ENCODE peak calls at places on chromosome 1, in five cellular contexts. One of them, this sample, is unnamed.

GRCh38 chr1:2204384-2205190 is 10.0 kb upstream of the FAAP20 start:
- DNase-seq in kidney epithelial cell: no peak
- DNase-seq in colonic mucosa: peak; percentile 85
- DNase-seq in Peyer's patch: peak; percentile 89
- DNase-seq in mucosa of descending colon: peak; percentile 90
- DNase-seq in this sample: peak; percentile 88

GRCh38 chr1:204314209-204314892 is 45.4 kb downstream of the PLEKHA6 start:
- DNase-seq in kidney epithelial cell: no peak
- DNase-seq in colonic mucosa: no peak
- DNase-seq in Peyer's patch: no peak
- DNase-seq in mucosa of descending colon: no peak
- DNase-seq in this sample: no peak

GRCh38 chr1:64033667-64034215 is 169.7 kb upstream of the UBE2U start:
- DNase-seq in kidney epithelial cell: no peak
- DNase-seq in colonic mucosa: no peak
- DNase-seq in Peyer's patch: no peak
- DNase-seq in mucosa of descending colon: no peak
- DNase-seq in this sample: no peak

GRCh38 chr1:88056880-88057279 is 627.2 kb upstream of the PKN2 start:
- DNase-seq in kidney epithelial cell: no peak
- DNase-seq in colonic mucosa: no peak
- DNase-seq in Peyer's patch: no peak
- DNase-seq in mucosa of descending colon: no peak
- DNase-seq in this sample: no peak

GRCh38 chr1:2980073-2980791 is 41.0 kb upstream of the ACTRT2 start:
- DNase-seq in kidney epithelial cell: no peak
- DNase-seq in colonic mucosa: no peak
- DNase-seq in Peyer's patch: peak; percentile 23
- DNase-seq in mucosa of descending colon: peak; percentile 35
- DNase-seq in this sample: no peak

GRCh38 chr1:157134442-157134841 is 3.8 kb downstream of the ETV3 start:
- DNase-seq in kidney epithelial cell: no peak
- DNase-seq in colonic mucosa: no peak
- DNase-seq in Peyer's patch: no peak
- DNase-seq in mucosa of descending colon: no peak
- DNase-seq in this sample: no peak

GRCh38 chr1:23524716-23525401 is 6.2 kb downstream of the E2F2 start:
- DNase-seq in kidney epithelial cell: no peak
- DNase-seq in colonic mucosa: peak; percentile 92
- DNase-seq in Peyer's patch: peak; percentile 85
- DNase-seq in mucosa of descending colon: peak; percentile 93
- DNase-seq in this sample: no peak

GRCh38 chr1:187563191-187563590 is 734.4 kb downstream of the PLA2G4A start:
- DNase-seq in kidney epithelial cell: no peak
- DNase-seq in colonic mucosa: no peak
- DNase-seq in Peyer's patch: no peak
- DNase-seq in mucosa of descending colon: no peak
- DNase-seq in this sample: no peak

GRCh38 chr1:93275634-93276295 is 69.9 kb upstream of the DR1 start:
- DNase-seq in kidney epithelial cell: peak; percentile 43
- DNase-seq in colonic mucosa: no peak
- DNase-seq in Peyer's patch: no peak
- DNase-seq in mucosa of descending colon: no peak
- DNase-seq in this sample: peak; percentile 53

GRCh38 chr1:32372149-32372756 is 9.9 kb downstream of the TSSK3 start:
- DNase-seq in kidney epithelial cell: no peak
- DNase-seq in colonic mucosa: no peak
- DNase-seq in Peyer's patch: no peak
- DNase-seq in mucosa of descending colon: no peak
- DNase-seq in this sample: no peak

GRCh38 chr1:40451238-40451585 is 936 bp downstream of the ZFP69B start:
- DNase-seq in kidney epithelial cell: no peak
- DNase-seq in colonic mucosa: no peak
- DNase-seq in Peyer's patch: no peak
- DNase-seq in mucosa of descending colon: no peak
- DNase-seq in this sample: no peak

DNA sequence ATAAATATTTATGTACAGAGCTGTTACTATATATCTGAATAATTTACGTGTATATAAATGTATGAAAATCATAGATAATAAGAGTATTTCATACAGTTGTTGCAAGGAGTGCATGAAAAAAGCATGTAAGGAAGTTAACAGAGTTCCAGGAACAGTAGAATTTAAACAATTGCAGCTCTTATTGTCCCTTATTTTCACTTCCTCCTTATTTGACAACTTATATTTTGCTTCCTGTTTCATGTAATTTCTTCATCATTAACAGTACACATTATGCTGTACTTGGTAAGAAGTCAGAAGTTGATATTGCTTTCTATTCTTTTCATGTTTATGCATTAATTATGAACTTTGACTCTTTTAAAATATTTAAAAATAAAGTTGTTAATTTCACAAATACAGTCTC is 681.5 kb downstream of the LRRIQ3 start:
- DNase-seq in kidney epithelial cell: no peak
- DNase-seq in colonic mucosa: no peak
- DNase-seq in Peyer's patch: no peak
- DNase-seq in mucosa of descending colon: no peak
- DNase-seq in this sample: no peak
- H3K4me3 ChIP-seq in kidney epithelial cell: no peak overlapping the region
- H3K4me3 ChIP-seq in colonic mucosa: no peak overlapping the region
- H3K4me3 ChIP-seq in Peyer's patch: no peak overlapping the region
- H3K4me3 ChIP-seq in mucosa of descending colon: no peak overlapping the region
- H3K4me3 ChIP-seq in this sample: no peak overlapping the region

DNA sequence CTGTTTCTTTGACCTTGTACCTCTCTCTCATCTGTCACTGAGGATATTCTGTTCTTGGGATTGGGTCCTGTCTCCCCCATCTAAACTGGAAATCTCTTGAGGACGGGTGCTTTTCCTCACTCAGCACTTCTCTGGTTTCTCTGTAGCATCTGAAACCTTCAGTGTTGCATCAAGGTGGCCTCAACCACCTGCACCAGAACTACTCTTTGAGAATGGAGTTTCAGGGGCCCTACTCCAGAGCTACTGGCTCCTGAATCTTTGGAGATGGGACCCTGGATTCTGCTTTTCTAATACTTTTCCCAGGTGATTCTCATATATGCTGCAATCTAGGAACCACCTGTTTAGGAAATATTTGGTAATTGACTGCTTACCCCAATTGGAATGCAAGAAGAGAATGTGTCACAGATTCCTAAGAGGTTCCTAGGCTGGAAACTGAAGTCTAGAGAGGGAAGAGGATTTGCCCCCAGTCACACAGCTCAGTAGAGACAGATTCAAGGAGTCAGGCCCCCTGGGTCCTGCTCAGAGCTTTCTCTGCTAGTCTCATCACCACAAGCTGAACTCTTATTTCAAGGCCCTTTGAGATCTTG is 48.8 kb downstream of the EIF2D start:
- DNase-seq in kidney epithelial cell: no peak
- DNase-seq in colonic mucosa: no peak
- DNase-seq in Peyer's patch: no peak
- DNase-seq in mucosa of descending colon: no peak
- DNase-seq in this sample: no peak
- H3K4me3 ChIP-seq in kidney epithelial cell: no peak overlapping the region
- H3K4me3 ChIP-seq in colonic mucosa: no peak overlapping the region
- H3K4me3 ChIP-seq in Peyer's patch: no peak overlapping the region
- H3K4me3 ChIP-seq in mucosa of descending colon: no peak overlapping the region
- H3K4me3 ChIP-seq in this sample: no peak overlapping the region

GRCh38 chr1:30123036-30123535 is 600.3 kb downstream of the MATN1 start:
- DNase-seq in kidney epithelial cell: no peak
- DNase-seq in colonic mucosa: no peak
- DNase-seq in Peyer's patch: no peak
- DNase-seq in mucosa of descending colon: no peak
- DNase-seq in this sample: no peak
- H3K4me3 ChIP-seq in kidney epithelial cell: no peak overlapping the region
- H3K4me3 ChIP-seq in colonic mucosa: no peak overlapping the region
- H3K4me3 ChIP-seq in Peyer's patch: no peak overlapping the region
- H3K4me3 ChIP-seq in mucosa of descending colon: no peak overlapping the region
- H3K4me3 ChIP-seq in this sample: no peak overlapping the region

DNA sequence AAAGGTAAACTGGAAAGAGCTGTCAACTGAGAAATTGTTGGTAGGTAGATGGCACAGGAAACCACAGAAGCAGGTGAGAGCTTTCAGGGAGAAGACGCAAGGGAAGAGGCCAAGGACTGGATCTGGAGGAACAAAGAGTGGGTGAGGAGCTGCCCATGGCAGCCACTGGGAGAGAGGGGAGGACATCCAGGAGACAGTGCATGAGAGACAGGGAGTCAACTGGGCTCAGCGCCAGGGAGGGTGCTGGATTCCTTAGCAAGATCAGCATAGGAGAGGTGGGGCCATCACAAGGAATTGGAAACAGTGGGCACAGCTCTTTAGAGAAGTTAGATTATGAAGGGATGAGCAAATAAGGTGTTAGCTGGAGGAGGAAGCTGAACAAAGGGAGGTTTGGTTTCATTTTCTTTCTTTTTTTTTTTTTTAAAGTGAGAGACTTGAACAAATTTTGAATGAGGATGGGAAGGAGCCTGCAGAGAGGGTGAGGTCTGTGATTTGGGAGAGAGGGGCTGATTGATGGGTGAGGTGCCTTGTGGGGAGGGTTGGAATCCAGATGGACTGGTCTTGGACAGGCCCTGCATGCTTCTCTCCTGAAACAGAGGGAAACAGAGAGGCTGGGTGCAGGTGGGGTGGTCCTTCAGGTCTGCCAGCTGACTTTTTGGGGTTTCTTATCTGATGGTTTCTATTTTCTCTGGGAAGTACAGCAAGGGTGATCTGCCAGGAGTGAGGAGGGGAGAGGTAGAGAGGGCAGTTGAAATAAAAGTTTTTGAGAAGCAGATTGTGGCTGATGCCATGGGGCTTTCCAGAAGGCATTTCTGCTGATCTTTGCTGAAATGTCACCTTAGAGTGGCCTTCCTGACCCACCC is 5.4 kb downstream of the CYP4B1 start:
- DNase-seq in kidney epithelial cell: no peak
- DNase-seq in colonic mucosa: no peak
- DNase-seq in Peyer's patch: no peak
- DNase-seq in mucosa of descending colon: no peak
- DNase-seq in this sample: no peak
- H3K4me3 ChIP-seq in kidney epithelial cell: no peak overlapping the region
- H3K4me3 ChIP-seq in colonic mucosa: no peak overlapping the region
- H3K4me3 ChIP-seq in Peyer's patch: no peak overlapping the region
- H3K4me3 ChIP-seq in mucosa of descending colon: no peak overlapping the region
- H3K4me3 ChIP-seq in this sample: peak overlapping the region; percentile 54

GRCh38 chr1:155277896-155278688 is 829 bp downstream of the HCN3 start:
- DNase-seq in kidney epithelial cell: no peak
- DNase-seq in colonic mucosa: peak; percentile 78
- DNase-seq in Peyer's patch: peak; percentile 78
- DNase-seq in mucosa of descending colon: peak; percentile 82
- DNase-seq in this sample: peak; percentile 72

GRCh38 chr1:155277070-155277895 is at the start of gene HCN3:
- DNase-seq in kidney epithelial cell: peak; percentile 75
- DNase-seq in colonic mucosa: peak; percentile 99
- DNase-seq in Peyer's patch: peak; percentile 99
- DNase-seq in mucosa of descending colon: peak; percentile 98
- DNase-seq in this sample: peak; percentile 98

GRCh38 chr1:155273134-155273982 is at the start of gene CLK2:
- DNase-seq in kidney epithelial cell: peak; percentile 76
- DNase-seq in colonic mucosa: peak; percentile 97
- DNase-seq in Peyer's patch: peak; percentile 98
- DNase-seq in mucosa of descending colon: peak; percentile 98
- DNase-seq in this sample: peak; percentile 98

GRCh38 chr1:155282488-155283086 is 5.3 kb downstream of the HCN3 start:
- DNase-seq in kidney epithelial cell: no peak
- DNase-seq in colonic mucosa: no peak
- DNase-seq in Peyer's patch: no peak
- DNase-seq in mucosa of descending colon: no peak
- DNase-seq in this sample: no peak

GRCh38 chr1:155278689-155279160 is 1.5 kb downstream of the HCN3 start:
- DNase-seq in kidney epithelial cell: no peak
- DNase-seq in colonic mucosa: no peak
- DNase-seq in Peyer's patch: no peak
- DNase-seq in mucosa of descending colon: no peak
- DNase-seq in this sample: no peak
- H3K4me3 ChIP-seq in kidney epithelial cell: no peak overlapping the region
- H3K4me3 ChIP-seq in colonic mucosa: peak overlapping the region; percentile 81
- H3K4me3 ChIP-seq in Peyer's patch: peak overlapping the region; percentile 79
- H3K4me3 ChIP-seq in mucosa of descending colon: no peak overlapping the region
- H3K4me3 ChIP-seq in this sample: no peak overlapping the region

DNA sequence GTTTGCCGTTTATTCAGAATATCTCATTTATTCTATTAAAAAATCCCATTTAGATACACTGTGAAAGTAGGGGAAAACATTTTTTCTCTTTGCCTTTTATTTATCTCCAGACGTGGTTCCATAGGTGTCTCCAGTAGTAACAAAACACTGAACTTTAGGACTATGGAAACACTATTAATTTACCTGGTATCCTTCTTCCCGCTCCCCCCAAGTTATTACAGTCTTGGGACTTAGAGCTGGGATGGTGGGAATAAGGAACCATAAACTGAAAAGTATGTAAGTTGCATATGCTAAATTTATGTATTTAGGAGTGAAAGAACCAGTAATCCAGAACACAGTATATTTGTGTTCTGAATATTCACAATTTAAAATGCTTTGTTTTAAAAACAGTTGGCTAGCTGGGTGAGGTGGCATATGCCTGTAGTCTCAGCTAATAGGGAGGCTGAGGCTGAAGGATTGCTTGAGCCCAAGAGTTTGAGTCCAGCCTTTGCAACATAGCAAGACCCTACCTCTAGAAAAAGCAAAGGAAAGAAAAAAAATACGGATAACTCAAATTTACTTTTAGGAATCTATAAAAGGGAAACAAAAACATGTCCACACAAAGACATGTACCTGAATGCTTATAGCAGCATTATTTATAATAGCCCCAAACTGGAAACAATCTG is 3.1 kb downstream of the DNAJB4 start:
- DNase-seq in kidney epithelial cell: no peak
- DNase-seq in colonic mucosa: no peak
- DNase-seq in Peyer's patch: no peak
- DNase-seq in mucosa of descending colon: no peak
- DNase-seq in this sample: no peak
- H3K4me3 ChIP-seq in kidney epithelial cell: no peak overlapping the region
- H3K4me3 ChIP-seq in colonic mucosa: no peak overlapping the region
- H3K4me3 ChIP-seq in Peyer's patch: peak overlapping the region; percentile 1
- H3K4me3 ChIP-seq in mucosa of descending colon: no peak overlapping the region
- H3K4me3 ChIP-seq in this sample: peak overlapping the region; percentile 63

This sample was measured in lower lobe of right lung.